ENCODE peak calls at places on chromosomes 1 and 21, in six cellular contexts. One of them, this sample, is unnamed.

GRCh38 chr1:167054946-167055630 is 35.1 kb downstream of the GPA33 start:
- DNase-seq in T-helper 2 cell: no peak
- DNase-seq in tibial artery: no peak
- DNase-seq in RPMI8226: no peak
- DNase-seq in AG04450: no peak
- DNase-seq in NCI-H2081: no peak
- DNase-seq in this sample: no peak

GRCh38 chr21:17492415-17493168 is 20.3 kb upstream of the CXADR start:
- DNase-seq in T-helper 2 cell: no peak
- DNase-seq in tibial artery: no peak
- DNase-seq in RPMI8226: no peak
- DNase-seq in AG04450: no peak
- DNase-seq in NCI-H2081: no peak
- DNase-seq in this sample: no peak

GRCh38 chr1:186078245-186078644 is 296.8 kb downstream of the TPR start:
- DNase-seq in T-helper 2 cell: no peak
- DNase-seq in tibial artery: no peak
- DNase-seq in RPMI8226: no peak
- DNase-seq in AG04450: no peak
- DNase-seq in NCI-H2081: no peak
- DNase-seq in this sample: no peak

GRCh38 chr1:117114816-117115215 is 6.7 kb downstream of the TRIM45 start:
- DNase-seq in T-helper 2 cell: no peak
- DNase-seq in tibial artery: no peak
- DNase-seq in RPMI8226: no peak
- DNase-seq in AG04450: no peak
- DNase-seq in NCI-H2081: peak; percentile 47
- DNase-seq in this sample: no peak

GRCh38 chr1:235533476-235534168 is 29.4 kb upstream of the B3GALNT2 start:
- DNase-seq in T-helper 2 cell: no peak
- DNase-seq in tibial artery: no peak
- DNase-seq in RPMI8226: no peak
- DNase-seq in AG04450: no peak
- DNase-seq in NCI-H2081: no peak
- DNase-seq in this sample: no peak

GRCh38 chr21:44783023-44783696 is 18.5 kb downstream of the UBE2G2 start:
- DNase-seq in T-helper 2 cell: no peak
- DNase-seq in tibial artery: no peak
- DNase-seq in RPMI8226: no peak
- DNase-seq in AG04450: no peak
- DNase-seq in NCI-H2081: no peak
- DNase-seq in this sample: no peak

GRCh38 chr1:212237651-212238050 is 47.6 kb upstream of the PPP2R5A start:
- DNase-seq in T-helper 2 cell: no peak
- DNase-seq in tibial artery: no peak
- DNase-seq in RPMI8226: no peak
- DNase-seq in AG04450: no peak
- DNase-seq in NCI-H2081: no peak
- DNase-seq in this sample: no peak

GRCh38 chr1:237043846-237044636 is 2.1 kb downstream of the RYR2 start:
- DNase-seq in T-helper 2 cell: no peak
- DNase-seq in tibial artery: no peak
- DNase-seq in RPMI8226: peak; percentile 43
- DNase-seq in AG04450: no peak
- DNase-seq in NCI-H2081: no peak
- DNase-seq in this sample: no peak

GRCh38 chr1:13869172-13869797 is 169.3 kb downstream of the PRDM2 start:
- DNase-seq in T-helper 2 cell: no peak
- DNase-seq in tibial artery: no peak
- DNase-seq in RPMI8226: no peak
- DNase-seq in AG04450: no peak
- DNase-seq in NCI-H2081: no peak
- DNase-seq in this sample: no peak

GRCh38 chr1:107230121-107230520 is 89.3 kb downstream of the NTNG1 start:
- DNase-seq in T-helper 2 cell: no peak
- DNase-seq in tibial artery: no peak
- DNase-seq in RPMI8226: no peak
- DNase-seq in AG04450: no peak
- DNase-seq in NCI-H2081: no peak
- DNase-seq in this sample: no peak

GRCh38 chr1:172394811-172395210 is 25.7 kb upstream of the C1orf105 start:
- DNase-seq in T-helper 2 cell: no peak
- DNase-seq in tibial artery: no peak
- DNase-seq in RPMI8226: no peak
- DNase-seq in AG04450: no peak
- DNase-seq in NCI-H2081: no peak
- DNase-seq in this sample: no peak

GRCh38 chr1:43473463-43473862 is 19.7 kb upstream of the HYI start:
- DNase-seq in T-helper 2 cell: no peak
- DNase-seq in tibial artery: no peak
- DNase-seq in RPMI8226: no peak
- DNase-seq in AG04450: no peak
- DNase-seq in NCI-H2081: no peak
- DNase-seq in this sample: no peak

GRCh38 chr21:36487641-36488307 is 7.9 kb upstream of the CLDN14 start:
- DNase-seq in T-helper 2 cell: no peak
- DNase-seq in tibial artery: no peak
- DNase-seq in RPMI8226: peak; percentile 93
- DNase-seq in AG04450: no peak
- DNase-seq in NCI-H2081: peak; percentile 67
- DNase-seq in this sample: no peak

GRCh38 chr1:178664278-178664677 is 60.8 kb upstream of the RALGPS2 start:
- DNase-seq in T-helper 2 cell: no peak
- DNase-seq in tibial artery: no peak
- DNase-seq in RPMI8226: peak; percentile 17
- DNase-seq in AG04450: no peak
- DNase-seq in NCI-H2081: no peak
- DNase-seq in this sample: peak; percentile 50

GRCh38 chr1:119712342-119713038 is 756 bp downstream of the PHGDH start:
- DNase-seq in T-helper 2 cell: no peak
- DNase-seq in tibial artery: peak; percentile 88
- DNase-seq in RPMI8226: peak; percentile 17
- DNase-seq in AG04450: peak; percentile 87
- DNase-seq in NCI-H2081: peak; percentile 67
- DNase-seq in this sample: no peak

GRCh38 chr21:43820466-43820865 is 31.1 kb downstream of the RRP1 start:
- DNase-seq in T-helper 2 cell: no peak
- DNase-seq in tibial artery: no peak
- DNase-seq in RPMI8226: no peak
- DNase-seq in AG04450: no peak
- DNase-seq in NCI-H2081: no peak
- DNase-seq in this sample: no peak

GRCh38 chr1:70140343-70140742 is 65.0 kb downstream of the LRRC40 start:
- DNase-seq in T-helper 2 cell: no peak
- DNase-seq in tibial artery: no peak
- DNase-seq in RPMI8226: no peak
- DNase-seq in AG04450: no peak
- DNase-seq in NCI-H2081: no peak
- DNase-seq in this sample: no peak

GRCh38 chr1:27970401-27970800 is 10.6 kb downstream of the XKR8 start:
- DNase-seq in T-helper 2 cell: no peak
- DNase-seq in tibial artery: peak; percentile 67
- DNase-seq in RPMI8226: no peak
- DNase-seq in AG04450: peak; percentile 54
- DNase-seq in NCI-H2081: no peak
- DNase-seq in this sample: no peak

GRCh38 chr1:47759581-47760247 is 237.5 kb downstream of the TRABD2B start:
- DNase-seq in T-helper 2 cell: no peak
- DNase-seq in tibial artery: no peak
- DNase-seq in RPMI8226: no peak
- DNase-seq in AG04450: no peak
- DNase-seq in NCI-H2081: no peak
- DNase-seq in this sample: no peak

GRCh38 chr1:55286851-55287602 is 71.9 kb upstream of the USP24 start:
- DNase-seq in T-helper 2 cell: no peak
- DNase-seq in tibial artery: no peak
- DNase-seq in RPMI8226: no peak
- DNase-seq in AG04450: no peak
- DNase-seq in NCI-H2081: no peak
- DNase-seq in this sample: no peak

GRCh38 chr1:5758000-5758858 is 234.0 kb downstream of the NPHP4 start:
- DNase-seq in T-helper 2 cell: no peak
- DNase-seq in tibial artery: no peak
- DNase-seq in RPMI8226: peak; percentile 29
- DNase-seq in AG04450: no peak
- DNase-seq in NCI-H2081: no peak
- DNase-seq in this sample: no peak

GRCh38 chr1:6325482-6325881 is 64.6 kb upstream of the GPR153 start:
- DNase-seq in T-helper 2 cell: no peak
- DNase-seq in tibial artery: no peak
- DNase-seq in RPMI8226: no peak
- DNase-seq in AG04450: no peak
- DNase-seq in NCI-H2081: no peak
- DNase-seq in this sample: no peak

GRCh38 chr1:22557341-22557950 is 5.8 kb upstream of the EPHA8 start:
- DNase-seq in T-helper 2 cell: no peak
- DNase-seq in tibial artery: no peak
- DNase-seq in RPMI8226: no peak
- DNase-seq in AG04450: no peak
- DNase-seq in NCI-H2081: peak; percentile 92
- DNase-seq in this sample: no peak

GRCh38 chr1:151060241-151061011 is at the start of gene MLLT11:
- DNase-seq in T-helper 2 cell: no peak
- DNase-seq in tibial artery: no peak
- DNase-seq in RPMI8226: no peak
- DNase-seq in AG04450: no peak
- DNase-seq in NCI-H2081: peak; percentile 90
- DNase-seq in this sample: no peak

GRCh38 chr1:53340660-53341520 is 13.0 kb upstream of the LRP8 start:
- DNase-seq in T-helper 2 cell: no peak
- DNase-seq in tibial artery: no peak
- DNase-seq in RPMI8226: no peak
- DNase-seq in AG04450: no peak
- DNase-seq in NCI-H2081: no peak
- DNase-seq in this sample: no peak

GRCh38 chr1:186750250-186750649 is 70.0 kb upstream of the PTGS2 start:
- DNase-seq in T-helper 2 cell: no peak
- DNase-seq in tibial artery: no peak
- DNase-seq in RPMI8226: no peak
- DNase-seq in AG04450: no peak
- DNase-seq in NCI-H2081: no peak
- DNase-seq in this sample: no peak